ENCODE peak calls at places on chromosomes 2 and 18, in eight cellular contexts. L is HCT116, E is HepG2, D is A549, G is K562, S is endothelial cell of umbilical vein, B is H1, T is GM12878. P is an unnamed sample.

GRCh38 chr2:159399716-159400525 is 113.4 kb upstream of the WDSUB1 start:
- DNase-seq in B (no peak), D (no peak), L (no peak), G (no peak), T (no peak), E (no peak), S (no peak), P (no peak)

GRCh38 chr2:222319576-222320440 is 21.0 kb upstream of the PAX3 start:
- DNase-seq in E (no peak), D (no peak), S (no peak), T (no peak), B (peak), G (no peak), L (no peak), P (peak)

GRCh38 chr2:33595385-33595784 is 3.7 kb downstream of the FAM98A start:
- DNase-seq in L (no peak), E (no peak), G (no peak), B (no peak), D (no peak), T (no peak), S (no peak), P (no peak)

GRCh38 chr2:856041-856440 is 94.6 kb upstream of the SNTG2 start:
- DNase-seq in B (no peak), G (no peak), E (no peak), S (no peak), L (no peak), T (no peak), D (no peak), P (no peak)

GRCh38 chr18:63238711-63239110 is 80.9 kb downstream of the BCL2 start:
- DNase-seq in E (no peak), L (no peak), T (no peak), G (no peak), B (peak), S (no peak), D (no peak), P (no peak)

GRCh38 chr2:182186132-182186735 is 200.6 kb downstream of the PPP1R1C start:
- DNase-seq in G (peak), E (peak), L (peak), B (no peak), D (peak), S (peak), T (no peak), P (peak)

GRCh38 chr2:15748736-15749323 is 157.2 kb downstream of the DDX1 start:
- DNase-seq in L (peak), T (no peak), S (no peak), E (peak), D (peak), B (peak), G (peak), P (peak)

GRCh38 chr2:40746150-40746549 is 294.3 kb upstream of the SLC8A1 start:
- DNase-seq in G (no peak), S (no peak), E (peak), B (no peak), D (peak), T (no peak), L (no peak), P (peak)

GRCh38 chr2:191657977-191658376 is 20.0 kb upstream of the NABP1 start:
- DNase-seq in D (no peak), S (peak), E (no peak), L (no peak), G (no peak), T (no peak), B (no peak), P (no peak)

GRCh38 chr2:120904825-120905224 is 169.2 kb downstream of the GLI2 start:
- DNase-seq in D (no peak), S (no peak), G (no peak), B (no peak), T (no peak), E (no peak), L (no peak), P (no peak)
- TF ChIP-seq POLR2A in D (no peak), S (no peak), G (no peak), B (no peak), T (no peak), E (no peak), L (no peak), P (no peak)

GRCh38 chr2:64404002-64404731 is 49.8 kb upstream of the LGALSL start:
- DNase-seq in G (no peak), E (peak), B (peak), L (no peak), T (no peak), S (peak), D (no peak), P (peak)

GRCh38 chr2:64406407-64406774 is 47.6 kb upstream of the LGALSL start:
- DNase-seq in S (no peak), B (no peak), G (no peak), D (no peak), L (no peak), E (peak), T (no peak), P (no peak)

GRCh38 chr2:64408031-64408430 is 45.9 kb upstream of the LGALSL start:
- DNase-seq in S (no peak), D (no peak), T (no peak), B (no peak), L (no peak), E (no peak), G (no peak), P (no peak)

GRCh38 chr2:64404743-64405142 is 49.2 kb upstream of the LGALSL start:
- DNase-seq in D (no peak), L (no peak), T (no peak), S (no peak), E (peak), B (peak), G (peak), P (no peak)

DNA sequence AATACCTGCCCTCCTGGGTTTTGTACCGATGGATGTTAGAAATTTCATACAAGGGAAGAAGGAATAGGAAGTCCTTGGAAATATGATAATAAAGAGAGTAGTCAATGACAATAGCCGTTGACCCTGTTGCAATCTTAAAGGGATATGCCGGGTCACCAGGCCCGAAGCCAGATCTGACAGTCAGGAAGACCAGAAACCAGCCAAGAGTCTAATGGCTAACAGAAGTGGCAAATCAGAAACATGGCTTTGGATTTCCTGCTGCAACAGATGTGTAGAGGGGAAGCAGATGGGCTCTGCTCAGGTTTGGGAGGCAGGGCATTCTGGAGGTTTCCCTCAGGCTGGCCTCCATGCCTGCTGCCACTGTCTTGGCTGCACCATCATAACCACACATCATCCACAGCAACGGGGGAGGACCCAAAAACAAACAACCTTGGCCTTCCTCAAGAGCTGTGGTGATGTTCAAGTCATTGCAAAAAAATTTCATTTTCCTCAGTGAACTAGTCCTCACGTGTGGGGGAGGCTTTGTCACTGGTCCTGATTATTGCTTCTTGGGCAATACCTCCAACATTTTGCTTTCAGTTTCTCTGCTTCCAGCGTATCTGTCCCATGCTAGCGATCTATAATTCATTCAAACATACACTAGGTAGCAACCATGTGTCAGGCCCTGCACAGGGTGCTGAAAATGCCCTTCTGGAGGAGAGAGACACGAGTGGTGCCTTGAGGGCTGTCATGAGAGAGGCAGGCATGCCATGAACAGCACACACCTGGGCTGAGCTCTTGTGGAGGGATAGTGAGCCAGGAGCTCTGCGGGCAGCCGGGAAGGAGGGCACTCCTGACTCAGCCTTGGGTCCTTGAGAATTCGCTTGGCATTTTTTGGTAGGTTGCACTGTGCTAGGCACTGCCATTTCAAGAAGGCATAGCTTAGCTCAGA is 48.2 kb upstream of the LGALSL start:
- DNase-seq in G (no peak), B (no peak), E (no peak), T (no peak), S (peak), D (no peak), L (no peak), P (peak)
- TF ChIP-seq MAX in G (no peak), B (no peak), E (no peak), T (no peak), S (no peak), D (no peak), L (no peak), P (no peak)

GRCh38 chr2:241261628-241262027 is 53.8 kb downstream of the HDLBP start:
- DNase-seq in B (no peak), G (no peak), L (no peak), E (no peak), T (no peak), S (no peak), D (no peak), P (no peak)
- TF ChIP-seq POLR2A in B (no peak), G (no peak), L (no peak), E (peak), T (no peak), S (no peak), D (no peak), P (no peak)

DNA sequence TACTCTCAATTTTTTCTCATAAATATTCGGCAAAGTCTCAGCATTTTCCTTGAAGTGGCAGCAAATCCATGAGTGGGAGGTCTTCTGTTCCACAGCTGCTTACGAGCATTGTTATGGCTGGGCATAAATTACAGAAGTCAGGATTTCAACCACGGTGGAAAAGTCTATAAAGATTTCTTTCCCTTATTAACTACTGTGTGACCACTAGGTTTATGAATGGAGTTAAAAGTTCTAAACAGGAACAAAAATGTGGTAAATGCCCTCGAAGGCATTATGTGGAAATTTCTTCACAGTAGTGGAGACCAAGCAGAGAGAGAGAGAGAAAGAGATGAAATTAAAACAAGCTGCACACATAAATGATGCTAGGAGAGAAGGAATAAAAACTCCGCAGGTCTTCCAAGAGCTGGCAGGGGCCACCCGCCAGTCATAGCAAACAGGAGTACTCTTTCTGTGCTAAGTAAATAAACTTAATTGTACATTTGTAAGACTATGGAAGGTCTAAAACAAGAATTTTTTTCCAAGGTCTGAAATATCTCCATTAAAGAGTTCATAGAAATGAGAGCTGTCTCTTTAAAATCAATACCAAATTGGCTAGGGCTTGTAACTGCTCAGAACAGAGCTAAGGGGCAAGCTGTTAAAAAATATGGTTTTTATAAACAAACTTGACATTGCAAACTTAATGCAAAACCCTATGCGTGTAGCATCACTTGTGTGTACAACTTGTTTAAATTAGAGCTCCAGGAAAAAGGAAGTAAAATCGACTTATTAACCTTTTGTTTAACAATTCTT is 438.2 kb downstream of the MEIS1 start:
- DNase-seq in G (no peak), L (no peak), S (no peak), D (no peak), T (no peak), B (no peak), E (no peak), P (no peak)
- TF ChIP-seq MAX in G (no peak), L (no peak), S (no peak), D (no peak), T (no peak), B (no peak), E (no peak), P (no peak)

GRCh38 chr2:219496247-219496646 is 2.4 kb upstream of the GMPPA start:
- DNase-seq in D (no peak), G (no peak), L (no peak), S (no peak), B (no peak), T (no peak), E (no peak), P (no peak)

GRCh38 chr2:219499058-219499307 is 292 bp downstream of the GMPPA start:
- DNase-seq in L (no peak), T (no peak), E (no peak), G (no peak), D (no peak), B (no peak), S (no peak), P (no peak)

GRCh38 chr2:219496781-219497494 is 1.8 kb upstream of the GMPPA start:
- DNase-seq in L (no peak), T (no peak), E (no peak), S (no peak), B (no peak), D (no peak), G (no peak), P (no peak)

GRCh38 chr2:219498280-219499057 is at the start of gene GMPPA:
- DNase-seq in D (peak), S (peak), G (peak), E (peak), B (peak), L (peak), T (peak), P (peak)

DNA sequence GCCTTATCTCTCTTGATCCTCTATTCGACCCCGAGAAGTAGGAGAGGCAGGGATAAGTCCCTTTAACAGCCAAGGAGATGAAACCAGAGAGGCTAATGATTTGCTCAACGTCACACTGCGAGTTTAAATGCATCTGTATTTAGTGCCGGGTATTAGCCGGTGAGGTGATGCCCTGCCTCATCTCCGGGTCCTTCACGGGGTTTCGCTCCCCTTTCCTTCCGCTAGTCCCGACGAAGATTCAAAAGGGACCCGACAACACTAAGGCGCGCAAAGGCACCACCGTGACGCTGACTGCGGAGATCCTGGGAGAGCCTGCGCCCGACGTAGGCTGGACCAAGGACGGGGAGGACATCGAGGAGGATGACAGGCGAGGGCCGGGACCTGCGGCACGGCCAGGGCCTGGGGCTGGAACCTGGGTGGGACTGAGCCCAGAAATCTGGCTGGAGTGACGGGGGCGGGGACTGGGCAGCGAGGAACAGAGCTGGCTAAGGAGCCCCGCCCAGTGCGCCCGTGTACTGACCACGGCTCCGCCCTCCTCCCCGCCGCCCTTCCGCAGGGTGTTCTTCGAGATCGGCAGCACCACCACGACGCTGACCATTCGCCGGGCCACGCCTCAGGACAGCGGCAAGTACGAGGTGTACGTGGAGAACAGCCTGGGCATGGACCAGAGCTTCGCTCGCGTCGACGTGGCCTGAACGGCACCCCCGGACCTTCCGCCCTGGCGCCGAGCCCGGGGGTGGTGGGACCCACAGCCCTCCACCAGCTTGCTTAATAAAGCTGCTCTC is 1.0 kb upstream of the GMPPA start:
- DNase-seq in D (peak), S (peak), T (no peak), B (peak), G (peak), L (peak), E (peak), P (peak)
- TF ChIP-seq POLR2A in D (peak), S (peak), T (no peak), B (no peak), G (peak), L (peak), E (no peak), P (peak)

GRCh38 chr18:76486600-76486999 is 8.4 kb downstream of the ZNF516 start:
- DNase-seq in S (no peak), T (no peak), G (no peak), L (no peak), B (no peak), D (no peak), E (no peak), P (no peak)

GRCh38 chr18:76487076-76487475 is 8.0 kb downstream of the ZNF516 start:
- DNase-seq in G (no peak), E (no peak), L (no peak), B (no peak), S (no peak), D (no peak), T (no peak), P (no peak)

GRCh38 chr18:76484749-76485387 is 10.2 kb downstream of the ZNF516 start:
- DNase-seq in B (no peak), D (no peak), G (no peak), L (no peak), T (no peak), S (no peak), E (no peak), P (no peak)

GRCh38 chr18:76487782-76488181 is 7.3 kb downstream of the ZNF516 start:
- DNase-seq in E (no peak), S (no peak), G (no peak), T (no peak), D (no peak), L (no peak), B (no peak), P (peak)

GRCh38 chr18:76486029-76486428 is 9.0 kb downstream of the ZNF516 start:
- DNase-seq in B (no peak), L (no peak), T (no peak), D (no peak), E (no peak), S (no peak), G (no peak), P (no peak)
- TF ChIP-seq MAX in B (no peak), L (no peak), T (no peak), D (no peak), E (no peak), S (no peak), G (no peak), P (no peak)

P was measured in NB4.